ENCODE peak calls at places on chromosome 13, in five cellular contexts. One of them, this sample, is unnamed.

GRCh38 chr13:30157616-30157993 is 149.7 kb downstream of the KATNAL1 start:
- DNase-seq in breast epithelium: no peak
- DNase-seq in body of pancreas: no peak
- DNase-seq in esophagus squamous epithelium: no peak
- DNase-seq in NB4: no peak
- DNase-seq in this sample: no peak

GRCh38 chr13:91153372-91153771 is 194.1 kb upstream of the MIR17HG start:
- DNase-seq in breast epithelium: no peak
- DNase-seq in body of pancreas: no peak
- DNase-seq in esophagus squamous epithelium: no peak
- DNase-seq in NB4: no peak
- DNase-seq in this sample: no peak

GRCh38 chr13:34506796-34507195 is 435.3 kb upstream of the NBEA start:
- DNase-seq in breast epithelium: no peak
- DNase-seq in body of pancreas: no peak
- DNase-seq in esophagus squamous epithelium: no peak
- DNase-seq in NB4: no peak
- DNase-seq in this sample: no peak

GRCh38 chr13:90008707-90009149 is 1338.8 kb upstream of the MIR17HG start:
- DNase-seq in breast epithelium: no peak
- DNase-seq in body of pancreas: no peak
- DNase-seq in esophagus squamous epithelium: no peak
- DNase-seq in NB4: no peak
- DNase-seq in this sample: no peak

GRCh38 chr13:93029536-93029935 is 197.1 kb upstream of the GPC6 start:
- DNase-seq in breast epithelium: no peak
- DNase-seq in body of pancreas: no peak
- DNase-seq in esophagus squamous epithelium: no peak
- DNase-seq in NB4: no peak
- DNase-seq in this sample: no peak

GRCh38 chr13:43805681-43806128 is 18.9 kb upstream of the ENOX1 start:
- DNase-seq in breast epithelium: no peak
- DNase-seq in body of pancreas: no peak
- DNase-seq in esophagus squamous epithelium: no peak
- DNase-seq in NB4: no peak
- DNase-seq in this sample: no peak

GRCh38 chr13:48531416-48532145 is 1.3 kb downstream of the RCBTB2 start:
- DNase-seq in breast epithelium: no peak
- DNase-seq in body of pancreas: peak
- DNase-seq in esophagus squamous epithelium: no peak
- DNase-seq in NB4: peak
- DNase-seq in this sample: no peak

GRCh38 chr13:59261928-59262488 is 901.7 kb downstream of the DIAPH3 start:
- DNase-seq in breast epithelium: no peak
- DNase-seq in body of pancreas: no peak
- DNase-seq in esophagus squamous epithelium: no peak
- DNase-seq in NB4: peak
- DNase-seq in this sample: peak

GRCh38 chr13:33204130-33204927 is 81.2 kb downstream of the STARD13 start:
- DNase-seq in breast epithelium: no peak
- DNase-seq in body of pancreas: peak
- DNase-seq in esophagus squamous epithelium: no peak
- DNase-seq in NB4: no peak
- DNase-seq in this sample: no peak
- TF ChIP-seq POLR2A in breast epithelium: no peak
- TF ChIP-seq POLR2A in body of pancreas: peak
- TF ChIP-seq POLR2A in esophagus squamous epithelium: no peak
- TF ChIP-seq POLR2A in NB4: no peak
- TF ChIP-seq POLR2A in this sample: no peak

GRCh38 chr13:112217431-112217830 is 150.5 kb downstream of the SOX1 start:
- DNase-seq in breast epithelium: no peak
- DNase-seq in body of pancreas: no peak
- DNase-seq in esophagus squamous epithelium: no peak
- DNase-seq in NB4: no peak
- DNase-seq in this sample: no peak

GRCh38 chr13:112213467-112214245 is 146.7 kb downstream of the SOX1 start:
- DNase-seq in breast epithelium: peak
- DNase-seq in body of pancreas: peak
- DNase-seq in esophagus squamous epithelium: no peak
- DNase-seq in NB4: no peak
- DNase-seq in this sample: no peak

GRCh38 chr13:112212533-112212932 is 145.6 kb downstream of the SOX1 start:
- DNase-seq in breast epithelium: no peak
- DNase-seq in body of pancreas: no peak
- DNase-seq in esophagus squamous epithelium: no peak
- DNase-seq in NB4: no peak
- DNase-seq in this sample: no peak

GRCh38 chr13:112218416-112218815 is 151.5 kb downstream of the SOX1 start:
- DNase-seq in breast epithelium: no peak
- DNase-seq in body of pancreas: no peak
- DNase-seq in esophagus squamous epithelium: no peak
- DNase-seq in NB4: no peak
- DNase-seq in this sample: no peak

DNA sequence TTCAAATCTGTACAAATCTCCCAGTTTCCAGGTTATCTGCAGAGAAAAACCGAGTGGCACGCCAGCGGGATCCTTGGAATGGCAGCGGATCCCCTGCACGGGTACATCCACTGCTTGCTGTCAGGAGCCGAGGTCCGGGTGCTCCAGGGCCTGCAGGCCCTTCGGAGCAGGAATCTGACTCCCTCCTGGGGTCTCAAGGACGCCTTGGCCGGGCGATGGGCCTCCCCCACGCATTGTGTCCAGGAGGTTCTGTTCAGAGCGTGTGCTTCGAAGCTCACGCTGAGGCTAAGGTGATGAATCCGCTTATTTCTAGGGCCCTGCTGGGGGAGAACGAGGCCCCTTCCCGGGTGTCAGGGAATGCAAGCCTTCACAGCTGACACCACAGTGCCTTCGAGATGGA is 148.9 kb downstream of the SOX1 start:
- DNase-seq in breast epithelium: no peak
- DNase-seq in body of pancreas: no peak
- DNase-seq in esophagus squamous epithelium: no peak
- DNase-seq in NB4: no peak
- DNase-seq in this sample: no peak
- TF ChIP-seq POLR2A in breast epithelium: no peak
- TF ChIP-seq POLR2A in body of pancreas: no peak
- TF ChIP-seq POLR2A in esophagus squamous epithelium: no peak
- TF ChIP-seq POLR2A in NB4: no peak
- TF ChIP-seq POLR2A in this sample: no peak

DNA sequence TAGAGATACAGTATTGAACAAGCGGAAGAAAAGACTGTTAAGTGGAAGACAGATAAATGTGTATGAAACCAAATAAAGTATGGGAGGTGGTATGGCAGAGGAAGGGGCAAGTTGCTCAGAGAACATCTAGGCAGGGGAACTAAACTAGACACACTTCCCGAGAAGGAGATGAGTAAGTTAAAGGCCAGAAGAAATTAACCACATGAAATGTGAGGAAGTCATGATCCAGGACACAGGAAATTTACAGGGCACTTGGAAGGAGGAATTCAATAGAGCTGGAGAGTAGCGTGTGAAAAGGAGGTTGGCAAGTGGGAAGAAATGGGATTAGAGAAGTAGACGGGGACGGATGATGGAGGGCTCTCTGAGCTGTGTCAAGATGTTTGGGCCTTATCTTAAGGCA is 208.8 kb downstream of the COG6 start:
- DNase-seq in breast epithelium: no peak
- DNase-seq in body of pancreas: no peak
- DNase-seq in esophagus squamous epithelium: no peak
- DNase-seq in NB4: no peak
- DNase-seq in this sample: no peak
- TF ChIP-seq POLR2A in breast epithelium: no peak
- TF ChIP-seq POLR2A in body of pancreas: no peak
- TF ChIP-seq POLR2A in esophagus squamous epithelium: no peak
- TF ChIP-seq POLR2A in NB4: no peak
- TF ChIP-seq POLR2A in this sample: no peak

DNA sequence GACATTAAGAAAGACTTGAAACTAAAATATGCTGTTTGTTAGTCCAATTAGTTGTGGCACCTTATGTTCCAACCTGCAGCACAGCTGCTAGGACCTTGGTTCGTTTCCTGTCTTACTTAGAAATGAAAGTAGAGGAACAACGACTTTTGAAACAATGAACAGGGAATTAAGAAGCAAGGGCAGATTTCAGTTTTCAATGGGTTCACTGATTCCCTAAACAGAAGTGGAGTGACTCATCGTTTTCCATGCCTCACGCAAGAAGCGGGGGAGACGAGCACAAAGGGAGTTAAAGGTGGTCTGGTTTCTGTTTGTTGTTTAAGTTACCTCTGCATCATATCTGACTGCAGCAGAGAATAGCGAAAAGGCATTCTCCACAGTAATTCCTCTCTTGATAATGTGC is 44.8 kb downstream of the PHF11 start:
- DNase-seq in breast epithelium: no peak
- DNase-seq in body of pancreas: no peak
- DNase-seq in esophagus squamous epithelium: no peak
- DNase-seq in NB4: peak
- DNase-seq in this sample: no peak
- TF ChIP-seq POLR2A in breast epithelium: no peak
- TF ChIP-seq POLR2A in body of pancreas: no peak
- TF ChIP-seq POLR2A in esophagus squamous epithelium: no peak
- TF ChIP-seq POLR2A in NB4: no peak
- TF ChIP-seq POLR2A in this sample: no peak

GRCh38 chr13:113819731-113820715 is 43.9 kb downstream of the GAS6 start:
- DNase-seq in breast epithelium: no peak
- DNase-seq in body of pancreas: no peak
- DNase-seq in esophagus squamous epithelium: no peak
- DNase-seq in NB4: no peak
- DNase-seq in this sample: no peak

GRCh38 chr13:113821847-113822246 is 42.0 kb downstream of the GAS6 start:
- DNase-seq in breast epithelium: no peak
- DNase-seq in body of pancreas: no peak
- DNase-seq in esophagus squamous epithelium: no peak
- DNase-seq in NB4: no peak
- DNase-seq in this sample: no peak

GRCh38 chr13:113822266-113822665 is 41.6 kb downstream of the GAS6 start:
- DNase-seq in breast epithelium: no peak
- DNase-seq in body of pancreas: no peak
- DNase-seq in esophagus squamous epithelium: no peak
- DNase-seq in NB4: no peak
- DNase-seq in this sample: no peak

GRCh38 chr13:113819341-113819730 is 44.5 kb downstream of the GAS6 start:
- DNase-seq in breast epithelium: no peak
- DNase-seq in body of pancreas: no peak
- DNase-seq in esophagus squamous epithelium: no peak
- DNase-seq in NB4: no peak
- DNase-seq in this sample: no peak

GRCh38 chr13:113820813-113821651 is 42.8 kb downstream of the GAS6 start:
- DNase-seq in breast epithelium: peak
- DNase-seq in body of pancreas: peak
- DNase-seq in esophagus squamous epithelium: no peak
- DNase-seq in NB4: peak
- DNase-seq in this sample: peak
- TF ChIP-seq POLR2A in breast epithelium: no peak
- TF ChIP-seq POLR2A in body of pancreas: no peak
- TF ChIP-seq POLR2A in esophagus squamous epithelium: no peak
- TF ChIP-seq POLR2A in NB4: no peak
- TF ChIP-seq POLR2A in this sample: no peak

GRCh38 chr13:110887242-110887954 is 27.5 kb downstream of the ANKRD10 start:
- DNase-seq in breast epithelium: no peak
- DNase-seq in body of pancreas: no peak
- DNase-seq in esophagus squamous epithelium: no peak
- DNase-seq in NB4: no peak
- DNase-seq in this sample: no peak

GRCh38 chr13:110886475-110887241 is 28.2 kb downstream of the ANKRD10 start:
- DNase-seq in breast epithelium: no peak
- DNase-seq in body of pancreas: no peak
- DNase-seq in esophagus squamous epithelium: no peak
- DNase-seq in NB4: no peak
- DNase-seq in this sample: no peak

GRCh38 chr13:110885516-110885915 is 29.4 kb downstream of the ANKRD10 start:
- DNase-seq in breast epithelium: no peak
- DNase-seq in body of pancreas: no peak
- DNase-seq in esophagus squamous epithelium: no peak
- DNase-seq in NB4: no peak
- DNase-seq in this sample: no peak

GRCh38 chr13:110887955-110888333 is 26.9 kb downstream of the ANKRD10 start:
- DNase-seq in breast epithelium: no peak
- DNase-seq in body of pancreas: no peak
- DNase-seq in esophagus squamous epithelium: no peak
- DNase-seq in NB4: no peak
- DNase-seq in this sample: no peak

GRCh38 chr13:110885966-110886365 is 28.9 kb downstream of the ANKRD10 start:
- DNase-seq in breast epithelium: no peak
- DNase-seq in body of pancreas: no peak
- DNase-seq in esophagus squamous epithelium: no peak
- DNase-seq in NB4: no peak
- DNase-seq in this sample: no peak
- TF ChIP-seq POLR2A in breast epithelium: no peak
- TF ChIP-seq POLR2A in body of pancreas: no peak
- TF ChIP-seq POLR2A in esophagus squamous epithelium: no peak
- TF ChIP-seq POLR2A in NB4: no peak
- TF ChIP-seq POLR2A in this sample: no peak

GRCh38 chr13:74710006-74710405 is 575.8 kb upstream of the KLF12 start:
- DNase-seq in breast epithelium: no peak
- DNase-seq in body of pancreas: no peak
- DNase-seq in esophagus squamous epithelium: no peak
- DNase-seq in NB4: peak
- DNase-seq in this sample: no peak

GRCh38 chr13:74715718-74716117 is 581.5 kb upstream of the KLF12 start:
- DNase-seq in breast epithelium: no peak
- DNase-seq in body of pancreas: no peak
- DNase-seq in esophagus squamous epithelium: no peak
- DNase-seq in NB4: peak
- DNase-seq in this sample: no peak
- TF ChIP-seq POLR2A in breast epithelium: no peak
- TF ChIP-seq POLR2A in body of pancreas: no peak
- TF ChIP-seq POLR2A in esophagus squamous epithelium: no peak
- TF ChIP-seq POLR2A in NB4: no peak
- TF ChIP-seq POLR2A in this sample: no peak

DNA sequence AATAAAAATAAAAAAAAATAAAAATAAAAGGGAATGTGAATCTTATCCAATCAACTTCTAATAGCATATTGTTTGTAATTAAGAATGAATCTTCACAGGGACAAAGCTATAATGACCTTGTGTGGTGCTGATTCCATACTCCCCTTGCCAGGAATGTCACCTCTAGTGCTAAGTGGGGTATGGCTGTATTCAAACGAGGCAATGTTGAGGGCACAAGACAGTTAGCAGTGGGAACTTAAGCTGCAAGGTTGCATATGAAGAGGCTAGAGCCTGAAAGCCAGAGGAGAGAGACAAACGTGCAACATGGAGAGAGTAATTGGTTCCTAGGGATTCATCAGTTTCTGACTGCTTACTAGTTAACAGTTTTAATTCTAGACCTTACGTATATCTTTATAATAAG is 43.9 kb upstream of the CSNK1A1L start:
- DNase-seq in breast epithelium: no peak
- DNase-seq in body of pancreas: no peak
- DNase-seq in esophagus squamous epithelium: no peak
- DNase-seq in NB4: no peak
- DNase-seq in this sample: no peak
- TF ChIP-seq POLR2A in breast epithelium: no peak
- TF ChIP-seq POLR2A in body of pancreas: no peak
- TF ChIP-seq POLR2A in esophagus squamous epithelium: no peak
- TF ChIP-seq POLR2A in NB4: no peak
- TF ChIP-seq POLR2A in this sample: no peak